ENCODE peak calls at places on chromosomes 12 and 14, in seven cellular contexts. One of them, this sample, is unnamed.

GRCh38 chr12:15001733-15002471 is 29.1 kb downstream of the PDE6H start:
- DNase-seq in posterior cingulate gyrus: peak
- DNase-seq in aorta: peak
- DNase-seq in IMR-90: peak
- DNase-seq in hypothalamus: peak
- DNase-seq in neuronal stem cell: no peak
- DNase-seq in Right ventricle myocardium superior: peak
- DNase-seq in this sample: no peak

GRCh38 chr12:10331642-10332239 is 24.1 kb downstream of the KLRD1 start:
- DNase-seq in posterior cingulate gyrus: no peak
- DNase-seq in aorta: no peak
- DNase-seq in IMR-90: peak
- DNase-seq in hypothalamus: no peak
- DNase-seq in neuronal stem cell: peak
- DNase-seq in Right ventricle myocardium superior: no peak
- DNase-seq in this sample: no peak

GRCh38 chr12:96711364-96711763 is 195.7 kb upstream of the NEDD1 start:
- DNase-seq in posterior cingulate gyrus: no peak
- DNase-seq in aorta: no peak
- DNase-seq in IMR-90: no peak
- DNase-seq in hypothalamus: no peak
- DNase-seq in neuronal stem cell: no peak
- DNase-seq in Right ventricle myocardium superior: no peak
- DNase-seq in this sample: no peak

GRCh38 chr14:77092676-77093075 is 5.4 kb upstream of the CIPC start:
- DNase-seq in posterior cingulate gyrus: no peak
- DNase-seq in aorta: no peak
- DNase-seq in IMR-90: no peak
- DNase-seq in hypothalamus: no peak
- DNase-seq in neuronal stem cell: no peak
- DNase-seq in Right ventricle myocardium superior: no peak
- DNase-seq in this sample: no peak

GRCh38 chr12:50088577-50089335 is 3.6 kb downstream of the SMARCD1 start:
- DNase-seq in posterior cingulate gyrus: peak
- DNase-seq in aorta: no peak
- DNase-seq in IMR-90: peak
- DNase-seq in hypothalamus: peak
- DNase-seq in neuronal stem cell: no peak
- DNase-seq in Right ventricle myocardium superior: no peak
- DNase-seq in this sample: no peak

GRCh38 chr14:54133896-54134295 is 177.3 kb upstream of the BMP4 start:
- DNase-seq in posterior cingulate gyrus: no peak
- DNase-seq in aorta: no peak
- DNase-seq in IMR-90: peak
- DNase-seq in hypothalamus: no peak
- DNase-seq in neuronal stem cell: no peak
- DNase-seq in Right ventricle myocardium superior: no peak
- DNase-seq in this sample: no peak

GRCh38 chr12:108333898-108334699 is 5.0 kb downstream of the CMKLR1 start:
- DNase-seq in posterior cingulate gyrus: no peak
- DNase-seq in aorta: peak
- DNase-seq in IMR-90: peak
- DNase-seq in hypothalamus: no peak
- DNase-seq in neuronal stem cell: no peak
- DNase-seq in Right ventricle myocardium superior: no peak
- DNase-seq in this sample: no peak

GRCh38 chr12:19461986-19462385 is 22.7 kb downstream of the AEBP2 start:
- DNase-seq in posterior cingulate gyrus: no peak
- DNase-seq in aorta: no peak
- DNase-seq in IMR-90: no peak
- DNase-seq in hypothalamus: no peak
- DNase-seq in neuronal stem cell: no peak
- DNase-seq in Right ventricle myocardium superior: no peak
- DNase-seq in this sample: no peak

GRCh38 chr12:124395284-124395752 is 100.4 kb downstream of the RFLNA start:
- DNase-seq in posterior cingulate gyrus: no peak
- DNase-seq in aorta: no peak
- DNase-seq in IMR-90: no peak
- DNase-seq in hypothalamus: no peak
- DNase-seq in neuronal stem cell: no peak
- DNase-seq in Right ventricle myocardium superior: no peak
- DNase-seq in this sample: no peak

GRCh38 chr14:54815016-54815415 is 87.6 kb downstream of the GCH1 start:
- DNase-seq in posterior cingulate gyrus: no peak
- DNase-seq in aorta: peak
- DNase-seq in IMR-90: peak
- DNase-seq in hypothalamus: no peak
- DNase-seq in neuronal stem cell: no peak
- DNase-seq in Right ventricle myocardium superior: no peak
- DNase-seq in this sample: no peak

GRCh38 chr12:34303091-34303870 is 281.0 kb downstream of the ALG10 start:
- DNase-seq in posterior cingulate gyrus: no peak
- DNase-seq in aorta: peak
- DNase-seq in IMR-90: no peak
- DNase-seq in hypothalamus: no peak
- DNase-seq in neuronal stem cell: no peak
- DNase-seq in Right ventricle myocardium superior: peak
- DNase-seq in this sample: no peak

GRCh38 chr14:33465952-33466700 is 484.7 kb downstream of the EGLN3 start:
- DNase-seq in posterior cingulate gyrus: no peak
- DNase-seq in aorta: no peak
- DNase-seq in IMR-90: no peak
- DNase-seq in hypothalamus: no peak
- DNase-seq in neuronal stem cell: no peak
- DNase-seq in Right ventricle myocardium superior: no peak
- DNase-seq in this sample: no peak

GRCh38 chr12:88763536-88764100 is 183.3 kb upstream of the KITLG start:
- DNase-seq in posterior cingulate gyrus: no peak
- DNase-seq in aorta: no peak
- DNase-seq in IMR-90: no peak
- DNase-seq in hypothalamus: no peak
- DNase-seq in neuronal stem cell: no peak
- DNase-seq in Right ventricle myocardium superior: no peak
- DNase-seq in this sample: no peak

GRCh38 chr12:1832801-1833595 is 12.6 kb downstream of the LRTM2 start:
- DNase-seq in posterior cingulate gyrus: no peak
- DNase-seq in aorta: peak
- DNase-seq in IMR-90: no peak
- DNase-seq in hypothalamus: no peak
- DNase-seq in neuronal stem cell: no peak
- DNase-seq in Right ventricle myocardium superior: no peak
- DNase-seq in this sample: no peak

GRCh38 chr14:91786188-91786587 is 54.3 kb upstream of the CATSPERB start:
- DNase-seq in posterior cingulate gyrus: no peak
- DNase-seq in aorta: no peak
- DNase-seq in IMR-90: no peak
- DNase-seq in hypothalamus: no peak
- DNase-seq in neuronal stem cell: no peak
- DNase-seq in Right ventricle myocardium superior: no peak
- DNase-seq in this sample: no peak

GRCh38 chr12:26334621-26335124 is 139.3 kb downstream of the SSPN start:
- DNase-seq in posterior cingulate gyrus: peak
- DNase-seq in aorta: no peak
- DNase-seq in IMR-90: no peak
- DNase-seq in hypothalamus: no peak
- DNase-seq in neuronal stem cell: no peak
- DNase-seq in Right ventricle myocardium superior: no peak
- DNase-seq in this sample: no peak

GRCh38 chr14:23641915-23642588 is 5.9 kb downstream of the DHRS2 start:
- DNase-seq in posterior cingulate gyrus: no peak
- DNase-seq in aorta: no peak
- DNase-seq in IMR-90: no peak
- DNase-seq in hypothalamus: no peak
- DNase-seq in neuronal stem cell: no peak
- DNase-seq in Right ventricle myocardium superior: no peak
- DNase-seq in this sample: no peak

GRCh38 chr12:98446060-98446459 is 69.3 kb upstream of the TMPO start:
- DNase-seq in posterior cingulate gyrus: no peak
- DNase-seq in aorta: no peak
- DNase-seq in IMR-90: no peak
- DNase-seq in hypothalamus: no peak
- DNase-seq in neuronal stem cell: no peak
- DNase-seq in Right ventricle myocardium superior: no peak
- DNase-seq in this sample: no peak

GRCh38 chr12:99455350-99456037 is 192.1 kb upstream of the GARIN6 start:
- DNase-seq in posterior cingulate gyrus: no peak
- DNase-seq in aorta: peak
- DNase-seq in IMR-90: no peak
- DNase-seq in hypothalamus: no peak
- DNase-seq in neuronal stem cell: no peak
- DNase-seq in Right ventricle myocardium superior: no peak
- DNase-seq in this sample: no peak

GRCh38 chr14:31834616-31835015 is 242.5 kb upstream of the ARHGAP5 start:
- DNase-seq in posterior cingulate gyrus: no peak
- DNase-seq in aorta: no peak
- DNase-seq in IMR-90: peak
- DNase-seq in hypothalamus: no peak
- DNase-seq in neuronal stem cell: no peak
- DNase-seq in Right ventricle myocardium superior: no peak
- DNase-seq in this sample: no peak

GRCh38 chr12:123062682-123063426 is 82.4 kb downstream of the ARL6IP4 start:
- DNase-seq in posterior cingulate gyrus: no peak
- DNase-seq in aorta: no peak
- DNase-seq in IMR-90: peak
- DNase-seq in hypothalamus: peak
- DNase-seq in neuronal stem cell: no peak
- DNase-seq in Right ventricle myocardium superior: peak
- DNase-seq in this sample: no peak

GRCh38 chr12:111100554-111100953 is 180.2 kb upstream of the MYL2 start:
- DNase-seq in posterior cingulate gyrus: no peak
- DNase-seq in aorta: no peak
- DNase-seq in IMR-90: no peak
- DNase-seq in hypothalamus: no peak
- DNase-seq in neuronal stem cell: no peak
- DNase-seq in Right ventricle myocardium superior: no peak
- DNase-seq in this sample: no peak

GRCh38 chr12:15152456-15152855 is 68.8 kb downstream of the RERG start:
- DNase-seq in posterior cingulate gyrus: no peak
- DNase-seq in aorta: no peak
- DNase-seq in IMR-90: no peak
- DNase-seq in hypothalamus: no peak
- DNase-seq in neuronal stem cell: no peak
- DNase-seq in Right ventricle myocardium superior: no peak
- DNase-seq in this sample: no peak

GRCh38 chr12:89087149-89087834 is 265.0 kb downstream of the DUSP6 start:
- DNase-seq in posterior cingulate gyrus: no peak
- DNase-seq in aorta: no peak
- DNase-seq in IMR-90: no peak
- DNase-seq in hypothalamus: no peak
- DNase-seq in neuronal stem cell: no peak
- DNase-seq in Right ventricle myocardium superior: no peak
- DNase-seq in this sample: no peak

GRCh38 chr14:65847065-65847847 is 434.7 kb downstream of the FUT8 start:
- DNase-seq in posterior cingulate gyrus: no peak
- DNase-seq in aorta: no peak
- DNase-seq in IMR-90: no peak
- DNase-seq in hypothalamus: no peak
- DNase-seq in neuronal stem cell: no peak
- DNase-seq in Right ventricle myocardium superior: no peak
- DNase-seq in this sample: no peak

GRCh38 chr14:37583358-37584210 is 11.5 kb downstream of the FOXA1 start:
- DNase-seq in posterior cingulate gyrus: no peak
- DNase-seq in aorta: peak
- DNase-seq in IMR-90: no peak
- DNase-seq in hypothalamus: no peak
- DNase-seq in neuronal stem cell: no peak
- DNase-seq in Right ventricle myocardium superior: no peak
- DNase-seq in this sample: no peak

GRCh38 chr14:63713765-63714164 is 14.1 kb downstream of the SGPP1 start:
- DNase-seq in posterior cingulate gyrus: no peak
- DNase-seq in aorta: no peak
- DNase-seq in IMR-90: peak
- DNase-seq in hypothalamus: no peak
- DNase-seq in neuronal stem cell: no peak
- DNase-seq in Right ventricle myocardium superior: no peak
- DNase-seq in this sample: no peak

GRCh38 chr12:998020-998874 is 7.2 kb downstream of the ERC1 start:
- DNase-seq in posterior cingulate gyrus: no peak
- DNase-seq in aorta: no peak
- DNase-seq in IMR-90: peak
- DNase-seq in hypothalamus: no peak
- DNase-seq in neuronal stem cell: no peak
- DNase-seq in Right ventricle myocardium superior: no peak
- DNase-seq in this sample: no peak

GRCh38 chr12:54306925-54307731 is 6.3 kb upstream of the NFE2 start:
- DNase-seq in posterior cingulate gyrus: no peak
- DNase-seq in aorta: peak
- DNase-seq in IMR-90: no peak
- DNase-seq in hypothalamus: no peak
- DNase-seq in neuronal stem cell: no peak
- DNase-seq in Right ventricle myocardium superior: peak
- DNase-seq in this sample: no peak

GRCh38 chr12:11822071-11822818 is 172.8 kb downstream of the ETV6 start:
- DNase-seq in posterior cingulate gyrus: no peak
- DNase-seq in aorta: no peak
- DNase-seq in IMR-90: peak
- DNase-seq in hypothalamus: no peak
- DNase-seq in neuronal stem cell: peak
- DNase-seq in Right ventricle myocardium superior: no peak
- DNase-seq in this sample: no peak

GRCh38 chr14:72715910-72716268 is 178.0 kb downstream of the DPF3 start:
- DNase-seq in posterior cingulate gyrus: no peak
- DNase-seq in aorta: no peak
- DNase-seq in IMR-90: no peak
- DNase-seq in hypothalamus: no peak
- DNase-seq in neuronal stem cell: no peak
- DNase-seq in Right ventricle myocardium superior: peak
- DNase-seq in this sample: no peak